ENCODE peak calls at places on chromosome 22, in four cellular contexts. T, V, F and D are unnamed samples.

GRCh38 chr22:48037618-48038017 is 1275.2 kb downstream of the TBC1D22A start:
- DNase-seq in T (no peak), V (no peak), F (no peak), D (no peak)

GRCh38 chr22:34971456-34971855 is 94.5 kb upstream of the ISX start:
- DNase-seq in T (no peak), V (no peak), F (no peak), D (no peak)

GRCh38 chr22:35539910-35540599 is 576 bp upstream of the RASD2 start:
- DNase-seq in T (peak; percentile 26), V (peak; percentile 14), F (peak; percentile 81), D (peak; percentile 59)

GRCh38 chr22:48753381-48753730 is 1074.3 kb downstream of the BRD1 start:
- DNase-seq in T (no peak), V (no peak), F (no peak), D (no peak)

GRCh38 chr22:46719921-46720320 is 18.1 kb downstream of the CERK start:
- DNase-seq in T (no peak), V (no peak), F (no peak), D (no peak)

GRCh38 chr22:20581503-20582170 is 74.2 kb downstream of the MED15 start:
- DNase-seq in T (no peak), V (no peak), F (no peak), D (no peak)

GRCh38 chr22:25747245-25747944 is 5.4 kb downstream of the MYO18B start:
- DNase-seq in T (peak; percentile 99), V (no peak), F (no peak), D (no peak)

GRCh38 chr22:43346521-43346929 is 3.4 kb upstream of the SCUBE1 start:
- DNase-seq in T (peak; percentile 48), V (no peak), F (peak; percentile 81), D (peak; percentile 59)

GRCh38 chr22:17589810-17590375 is 26.6 kb downstream of the SLC25A18 start:
- DNase-seq in T (no peak), V (no peak), F (no peak), D (no peak)